ENCODE peak calls at places on chromosome 7, in seven cellular contexts. E, M, H, I, G, W and R are unnamed samples. For H3K27me3, the result is how much of the 10 kb centered on the place peaks cover.

GRCh38 chr7:148964510-148965267 is 63.6 kb downstream of the PDIA4 start:
- DNase-seq in E (no peak), M (no peak), H (no peak), I (no peak), G (no peak), W (no peak), R (no peak)

GRCh38 chr7:5477723-5478531 is 54.3 kb upstream of the TNRC18 start:
- DNase-seq in E (no peak), M (no peak), H (no peak), I (no peak), G (no peak), W (no peak), R (no peak)

GRCh38 chr7:66307591-66308215 is 102.6 kb downstream of the TPST1 start:
- DNase-seq in E (peak), M (no peak), H (no peak), I (no peak), G (peak), W (no peak), R (no peak)

GRCh38 chr7:155803418-155804376 is 8.6 kb downstream of the SHH start:
- DNase-seq in E (no peak), M (no peak), H (no peak), I (no peak), G (peak), W (no peak), R (no peak)

GRCh38 chr7:106071999-106072714 is 40.0 kb downstream of the SYPL1 start:
- DNase-seq in E (no peak), M (no peak), H (no peak), I (no peak), G (peak), W (no peak), R (no peak)

GRCh38 chr7:20642171-20642570 is 26.7 kb downstream of the ABCB5 start:
- DNase-seq in E (no peak), M (no peak), H (no peak), I (no peak), G (no peak), W (no peak), R (no peak)

GRCh38 chr7:81960026-81960425 is 190.2 kb upstream of the HGF start:
- DNase-seq in E (no peak), M (no peak), H (no peak), I (no peak), G (no peak), W (no peak), R (no peak)

GRCh38 chr7:29332027-29332806 is 137.6 kb downstream of the CHN2 start:
- DNase-seq in E (no peak), M (no peak), H (no peak), I (no peak), G (no peak), W (no peak), R (no peak)

GRCh38 chr7:96321670-96322372 is at the start of gene SLC25A13:
- DNase-seq in E (peak), M (peak), H (peak), I (peak), G (peak), W (peak), R (peak)

GRCh38 chr7:1225462-1226154 is 7.1 kb upstream of the UNCX start:
- DNase-seq in E (no peak), M (no peak), H (no peak), I (no peak), G (no peak), W (peak), R (no peak)

GRCh38 chr7:7568553-7568952 is 1.9 kb downstream of the MIOS start:
- DNase-seq in E (no peak), M (no peak), H (no peak), I (no peak), G (no peak), W (no peak), R (no peak)
- H3K4me3 ChIP-seq in E (no peak), M (no peak), H (peak), I (peak), G (no peak), W (peak), R (no peak)

DNA sequence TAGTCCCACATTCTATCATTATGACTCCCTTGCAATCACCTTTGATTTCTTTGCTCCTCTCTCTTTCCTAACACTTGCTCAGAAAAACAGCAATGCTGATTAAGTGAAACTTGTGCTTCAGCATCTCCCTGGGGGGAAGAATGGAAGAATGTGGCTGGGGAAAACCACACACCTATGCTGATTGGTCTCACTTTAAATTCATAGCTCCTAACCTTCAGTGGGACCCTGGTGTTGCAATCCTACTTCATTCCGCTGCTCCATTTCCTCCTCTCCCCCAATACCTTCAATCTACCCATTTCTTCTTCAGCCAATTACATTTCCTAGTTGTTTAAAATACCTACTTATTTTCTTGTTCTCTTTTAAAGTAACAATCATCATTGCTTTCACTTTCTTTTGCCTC is 1166.7 kb upstream of the C7orf33 start:
- DNase-seq in E (no peak), M (no peak), H (no peak), I (no peak), G (no peak), W (no peak), R (no peak)
- H3K27me3 ChIP-seq in E (under half), M (under half), H (under half), I (under half), G (under half), W (under half), R (under half)

DNA sequence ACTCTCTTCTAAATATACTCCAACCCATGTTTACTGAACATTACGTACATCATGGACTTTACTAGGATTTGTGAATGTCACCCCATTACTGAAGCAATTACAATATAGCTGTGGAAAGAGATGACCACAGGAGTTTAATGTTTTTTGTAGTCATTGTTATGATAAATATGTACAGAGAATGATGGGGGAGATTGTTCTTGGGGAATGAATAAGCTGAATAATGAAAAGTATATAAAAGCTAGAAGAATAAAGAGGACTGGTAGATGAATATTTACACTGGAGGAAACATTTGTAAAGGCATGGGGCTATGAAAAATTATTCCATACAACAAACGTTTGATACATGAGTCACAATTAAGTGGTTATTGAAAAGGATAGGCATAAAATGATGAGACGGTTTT is 340.9 kb downstream of the SEMA3D start:
- DNase-seq in E (no peak), M (no peak), H (no peak), I (no peak), G (no peak), W (no peak), R (no peak)
- H3K4me3 ChIP-seq in E (no peak), M (no peak), H (no peak), I (no peak), G (no peak), W (no peak), R (no peak)

GRCh38 chr7:141704112-141704511 is 2.1 kb upstream of the DENND11 start:
- DNase-seq in E (no peak), M (no peak), H (no peak), I (no peak), G (no peak), W (no peak), R (no peak)
- H3K27me3 ChIP-seq in E (under half), M (under half), H (under half), I (under half), G (under half), W (under half), R (under half)

GRCh38 chr7:140909476-140910161 is 15.1 kb downstream of the BRAF start:
- DNase-seq in E (no peak), M (no peak), H (no peak), I (no peak), G (no peak), W (no peak), R (no peak)
- H3K4me3 ChIP-seq in E (no peak), M (no peak), H (no peak), I (no peak), G (no peak), W (no peak), R (no peak)

DNA sequence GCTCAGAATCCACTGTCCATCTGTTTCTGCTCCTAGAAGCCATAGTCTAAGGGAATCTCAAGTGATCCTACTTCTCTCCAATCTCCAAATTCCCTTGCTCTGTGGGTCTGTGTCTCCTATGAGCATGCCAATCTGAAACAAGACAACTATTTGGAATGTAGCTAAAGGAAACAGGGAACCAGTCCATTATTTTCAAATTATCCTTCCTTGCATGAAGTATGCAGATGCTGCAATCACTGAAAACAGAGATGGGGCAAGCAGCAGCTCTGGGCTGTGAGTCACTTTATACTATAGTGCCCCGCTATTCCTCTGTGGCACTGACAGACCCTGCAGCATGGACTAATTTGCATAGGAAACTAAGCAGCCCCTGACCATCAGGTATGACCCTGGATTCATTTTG is 76.9 kb upstream of the PRSS58 start:
- DNase-seq in E (no peak), M (no peak), H (no peak), I (no peak), G (no peak), W (no peak), R (no peak)
- H3K27me3 ChIP-seq in E (under half), M (under half), H (under half), I (under half), G (under half), W (under half), R (under half)

DNA sequence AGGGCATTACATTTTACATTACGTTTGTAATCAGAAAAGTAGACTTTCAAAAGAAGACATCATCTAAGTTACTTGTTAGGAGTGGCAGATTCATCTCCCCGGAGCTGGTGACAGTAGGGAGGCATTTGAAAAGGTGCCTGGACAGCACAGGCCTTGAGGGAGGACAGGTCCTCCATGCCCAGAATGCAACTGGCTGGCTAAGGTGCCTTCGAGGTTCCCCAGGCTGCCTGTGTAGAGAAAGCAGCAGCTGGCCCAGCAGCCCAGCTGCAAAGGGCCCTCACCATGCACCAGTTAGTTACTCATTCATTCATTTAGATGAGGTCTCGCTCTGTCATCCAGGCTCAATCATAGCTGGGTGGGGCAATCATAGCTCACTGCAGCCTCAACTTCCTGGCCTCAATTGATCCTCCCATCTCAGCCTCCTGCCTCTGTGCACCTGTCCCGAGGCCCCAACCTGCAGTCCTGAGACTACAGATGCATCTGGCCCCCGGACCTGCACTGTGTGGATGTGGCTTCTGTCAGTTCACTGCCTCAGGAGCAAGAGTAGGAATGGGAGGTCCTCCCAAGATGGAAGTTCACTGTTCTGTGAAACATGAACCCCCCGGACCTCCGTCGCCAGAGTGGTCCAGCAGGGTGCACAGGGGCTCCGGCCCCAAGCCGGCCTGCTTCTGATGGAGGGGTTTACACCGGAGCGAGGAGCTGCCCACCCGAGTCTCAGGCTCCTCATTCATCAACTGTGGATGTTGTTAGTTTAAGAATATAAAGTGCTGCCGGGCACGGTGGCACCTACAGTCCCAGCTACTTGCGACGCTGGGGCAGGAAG is 36.6 kb downstream of the PRKAG2 start:
- DNase-seq in E (no peak), M (no peak), H (no peak), I (no peak), G (no peak), W (no peak), R (no peak)
- H3K4me3 ChIP-seq in E (no peak), M (no peak), H (no peak), I (no peak), G (no peak), W (no peak), R (no peak)